ENCODE peak calls at places on chromosome 22, in six cellular contexts. V is epithelial cell of proximal tubule, R is MM.1S, E is H1, H is fibroblast of pulmonary artery, P is mesothelial cell of epicardium. O is an unnamed sample.

GRCh38 chr22:23893446-23893956 is 682 bp upstream of the MIF start:
- DNase-seq in V (no peak), R (no peak), E (no peak), H (no peak), P (no peak), O (peak)

GRCh38 chr22:37219534-37219933 is 7.3 kb upstream of the SSTR3 start:
- DNase-seq in V (no peak), R (peak), E (no peak), H (no peak), P (no peak), O (no peak)

GRCh38 chr22:47837703-47838102 is 1075.3 kb downstream of the TBC1D22A start:
- DNase-seq in V (no peak), R (peak), E (peak), H (peak), P (no peak), O (no peak)

GRCh38 chr22:37196539-37197450 is 8.7 kb upstream of the C1QTNF6 start:
- DNase-seq in V (no peak), R (no peak), E (no peak), H (peak), P (peak), O (no peak)

GRCh38 chr22:36486619-36487384 is 5.4 kb upstream of the TXN2 start:
- DNase-seq in V (no peak), R (peak), E (peak), H (peak), P (no peak), O (no peak)

GRCh38 chr22:19419464-19420178 is 11.9 kb downstream of the HIRA start:
- DNase-seq in V (no peak), R (peak), E (no peak), H (peak), P (no peak), O (peak)

GRCh38 chr22:35543702-35544101 is 3.1 kb downstream of the RASD2 start:
- DNase-seq in V (no peak), R (no peak), E (no peak), H (no peak), P (no peak), O (no peak)

GRCh38 chr22:38318792-38319773 is 1.9 kb upstream of the CSNK1E start:
- DNase-seq in V (no peak), R (no peak), E (no peak), H (no peak), P (no peak), O (no peak)

GRCh38 chr22:49466926-49467590 is 360.6 kb downstream of the BRD1 start:
- DNase-seq in V (no peak), R (no peak), E (no peak), H (no peak), P (no peak), O (no peak)

GRCh38 chr22:19912236-19912999 is 29.2 kb upstream of the COMT start:
- DNase-seq in V (no peak), R (no peak), E (peak), H (no peak), P (no peak), O (no peak)

GRCh38 chr22:49241174-49241851 is 586.4 kb downstream of the BRD1 start:
- DNase-seq in V (no peak), R (no peak), E (peak), H (no peak), P (no peak), O (no peak)

GRCh38 chr22:39723463-39723862 is 152.9 kb downstream of the CACNA1I start:
- DNase-seq in V (no peak), R (no peak), E (no peak), H (no peak), P (no peak), O (no peak)

GRCh38 chr22:50301581-50301991 is 5.9 kb downstream of the PLXNB2 start:
- DNase-seq in V (no peak), R (no peak), E (no peak), H (no peak), P (no peak), O (no peak)

GRCh38 chr22:19463491-19464469 is 15.2 kb downstream of the UFD1 start:
- DNase-seq in V (no peak), R (no peak), E (no peak), H (no peak), P (no peak), O (no peak)

GRCh38 chr22:37484115-37485005 is 1.8 kb downstream of the MFNG start:
- DNase-seq in V (no peak), R (peak), E (no peak), H (no peak), P (no peak), O (peak)

GRCh38 chr22:37610480-37611148 is 2.0 kb downstream of the GGA1 start:
- DNase-seq in V (no peak), R (no peak), E (no peak), H (no peak), P (no peak), O (no peak)

GRCh38 chr22:22942511-22943329 is 55.1 kb downstream of the IGLL5 start:
- DNase-seq in V (no peak), R (peak), E (peak), H (peak), P (peak), O (peak)

GRCh38 chr22:36386900-36387663 is 685 bp downstream of the MYH9 start:
- DNase-seq in V (no peak), R (peak), E (no peak), H (no peak), P (peak), O (peak)

GRCh38 chr22:22161924-22162851 is 82.4 kb upstream of the VPREB1 start:
- DNase-seq in V (no peak), R (peak), E (no peak), H (no peak), P (no peak), O (peak)

GRCh38 chr22:30279389-30279788 is 9.9 kb downstream of the CASTOR1 start:
- DNase-seq in V (no peak), R (no peak), E (no peak), H (no peak), P (no peak), O (no peak)

GRCh38 chr22:27668828-27669797 is 132.4 kb downstream of the MN1 start:
- DNase-seq in V (no peak), R (no peak), E (no peak), H (peak), P (no peak), O (no peak)

GRCh38 chr22:17314472-17314871 is 54.8 kb upstream of the CECR2 start:
- DNase-seq in V (no peak), R (no peak), E (no peak), H (no peak), P (no peak), O (no peak)

GRCh38 chr22:39356464-39356863 is 6.7 kb downstream of the SYNGR1 start:
- DNase-seq in V (no peak), R (no peak), E (no peak), H (no peak), P (no peak), O (no peak)

GRCh38 chr22:39664485-39665200 is 94.1 kb downstream of the CACNA1I start:
- DNase-seq in V (no peak), R (no peak), E (peak), H (no peak), P (no peak), O (peak)

GRCh38 chr22:37804502-37804885 is 3.2 kb upstream of the GCAT start:
- DNase-seq in V (no peak), R (no peak), E (peak), H (no peak), P (no peak), O (no peak)

GRCh38 chr22:17772249-17772962 is 1.9 kb downstream of the BID start:
- DNase-seq in V (no peak), R (no peak), E (no peak), H (no peak), P (no peak), O (no peak)

GRCh38 chr22:37661160-37661924 is 2.8 kb downstream of the PDXP start:
- DNase-seq in V (no peak), R (no peak), E (no peak), H (peak), P (no peak), O (no peak)

GRCh38 chr22:37529652-37530345 is 10.6 kb upstream of the CARD10 start:
- DNase-seq in V (no peak), R (no peak), E (no peak), H (no peak), P (no peak), O (no peak)

GRCh38 chr22:40728731-40729189 is 49.5 kb downstream of the MCHR1 start:
- DNase-seq in V (no peak), R (no peak), E (no peak), H (peak), P (peak), O (no peak)

GRCh38 chr22:24133187-24133965 is 47.9 kb upstream of the SUSD2 start:
- DNase-seq in V (no peak), R (no peak), E (no peak), H (peak), P (no peak), O (no peak)

GRCh38 chr22:35538801-35539321 is 1.8 kb upstream of the RASD2 start:
- DNase-seq in V (no peak), R (peak), E (peak), H (no peak), P (no peak), O (peak)

GRCh38 chr22:20299736-20300136 is 20.1 kb downstream of the DGCR6L start:
- DNase-seq in V (no peak), R (no peak), E (no peak), H (peak), P (no peak), O (no peak)

GRCh38 chr22:17672417-17672991 is 33.9 kb downstream of the BCL2L13 start:
- DNase-seq in V (peak), R (no peak), E (no peak), H (no peak), P (no peak), O (no peak)

GRCh38 chr22:43861529-43861928 is 784 bp downstream of the SULT4A1 start:
- DNase-seq in V (no peak), R (no peak), E (no peak), H (peak), P (no peak), O (no peak)

GRCh38 chr22:23179381-23180294 is 671 bp upstream of the BCR start:
- DNase-seq in V (no peak), R (peak), E (no peak), H (no peak), P (no peak), O (peak)

GRCh38 chr22:50293441-50294318 is 13.8 kb downstream of the PLXNB2 start:
- DNase-seq in V (no peak), R (no peak), E (peak), H (peak), P (peak), O (no peak)

GRCh38 chr22:38220653-38221386 is 19.0 kb downstream of the MAFF start:
- DNase-seq in V (no peak), R (no peak), E (no peak), H (no peak), P (no peak), O (no peak)

GRCh38 chr22:24435323-24435645 is 7.9 kb downstream of the ADORA2A start:
- DNase-seq in V (no peak), R (no peak), E (no peak), H (no peak), P (no peak), O (no peak)

GRCh38 chr22:42114721-42115120 is 15.9 kb downstream of the CYP2D6 start:
- DNase-seq in V (no peak), R (no peak), E (peak), H (peak), P (no peak), O (no peak)
- TF ChIP-seq CTCF in V (peak), R (peak), E (peak), H (peak), P (no peak), O (no peak)

DNA sequence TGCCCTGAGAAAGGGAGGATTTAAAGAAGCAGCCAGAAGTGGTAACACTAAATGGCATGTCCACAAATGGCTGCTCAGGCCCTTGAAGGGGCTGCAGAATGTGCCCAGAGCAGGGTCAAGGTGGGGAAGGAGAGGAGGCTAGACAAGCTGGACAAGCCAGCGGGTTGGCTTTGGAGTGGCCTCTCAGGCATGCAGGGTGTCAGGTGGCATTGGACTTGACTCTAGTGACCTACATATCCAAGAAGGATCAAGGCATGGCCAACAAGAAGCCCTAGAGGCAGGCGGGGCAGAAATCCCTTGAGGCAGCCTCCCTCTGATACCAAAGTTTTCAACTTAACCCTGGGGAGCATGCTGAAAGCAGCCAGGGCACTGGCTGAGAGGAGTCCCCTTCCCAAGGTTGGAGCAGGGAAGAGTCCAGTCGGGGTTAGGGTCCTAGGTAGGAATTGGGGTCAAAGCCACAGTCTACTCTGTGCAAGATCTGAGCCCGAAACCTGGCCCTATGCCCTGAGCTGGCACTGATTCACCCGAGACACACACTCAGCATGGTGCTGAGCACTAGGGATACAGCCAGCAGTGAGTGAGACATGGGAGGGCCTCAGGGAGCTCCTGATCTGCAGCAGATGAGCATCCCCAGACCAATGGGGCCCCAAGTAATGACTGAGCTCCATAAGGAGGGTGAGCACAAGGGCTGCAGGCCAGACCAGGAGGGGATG is 95.8 kb upstream of the ASPHD2 start:
- DNase-seq in V (no peak), R (no peak), E (no peak), H (no peak), P (no peak), O (no peak)
- TF ChIP-seq CTCF in V (no peak), R (no peak), E (no peak), H (no peak), P (no peak), O (no peak)

GRCh38 chr22:45542001-45542520 is 39.4 kb downstream of the FBLN1 start:
- DNase-seq in V (no peak), R (peak), E (no peak), H (no peak), P (no peak), O (no peak)
- TF ChIP-seq CTCF in V (no peak), R (peak), E (no peak), H (no peak), P (no peak), O (no peak)

GRCh38 chr22:28950567-28951411 is 67.4 kb downstream of the ZNRF3 start:
- DNase-seq in V (no peak), R (no peak), E (no peak), H (no peak), P (no peak), O (no peak)

GRCh38 chr22:28953399-28953798 is 70.0 kb downstream of the ZNRF3 start:
- DNase-seq in V (no peak), R (no peak), E (no peak), H (no peak), P (no peak), O (no peak)

GRCh38 chr22:28951530-28951929 is 68.2 kb downstream of the ZNRF3 start:
- DNase-seq in V (no peak), R (no peak), E (no peak), H (no peak), P (no peak), O (no peak)

GRCh38 chr22:28952857-28953256 is 69.5 kb downstream of the ZNRF3 start:
- DNase-seq in V (no peak), R (no peak), E (no peak), H (peak), P (no peak), O (no peak)

GRCh38 chr22:28951969-28952521 is 68.7 kb downstream of the ZNRF3 start:
- DNase-seq in V (no peak), R (no peak), E (no peak), H (peak), P (peak), O (no peak)
- TF ChIP-seq CTCF in V (peak), R (no peak), E (no peak), H (peak), P (no peak), O (no peak)

GRCh38 chr22:31730344-31730711 is 19.6 kb downstream of the PRR14L start:
- DNase-seq in V (no peak), R (no peak), E (no peak), H (no peak), P (no peak), O (no peak)
- TF ChIP-seq CTCF in V (peak), R (no peak), E (peak), H (no peak), P (no peak), O (no peak)

O was measured in GM20000.